ENCODE peak calls at places on chromosomes 13 and 19, in five cellular contexts. One of them, this sample, is unnamed.

GRCh38 chr13:111661052-111661451 is 340.6 kb downstream of the TEX29 start:
- DNase-seq in stomach: no peak
- DNase-seq in endodermal cell: no peak
- DNase-seq in brain microvascular endothelial cell: no peak
- DNase-seq in ascending aorta: no peak
- DNase-seq in this sample: no peak

GRCh38 chr13:91185294-91185863 is 162.1 kb upstream of the MIR17HG start:
- DNase-seq in stomach: no peak
- DNase-seq in endodermal cell: no peak
- DNase-seq in brain microvascular endothelial cell: peak
- DNase-seq in ascending aorta: no peak
- DNase-seq in this sample: no peak

GRCh38 chr13:31968473-31968872 is 63.1 kb upstream of the FRY start:
- DNase-seq in stomach: peak
- DNase-seq in endodermal cell: no peak
- DNase-seq in brain microvascular endothelial cell: peak
- DNase-seq in ascending aorta: no peak
- DNase-seq in this sample: no peak

GRCh38 chr19:43777163-43777700 is 3.5 kb downstream of the KCNN4 start:
- DNase-seq in stomach: no peak
- DNase-seq in endodermal cell: no peak
- DNase-seq in brain microvascular endothelial cell: no peak
- DNase-seq in ascending aorta: no peak
- DNase-seq in this sample: no peak

GRCh38 chr13:28499579-28499978 is 4.7 kb upstream of the FLT1 start:
- DNase-seq in stomach: no peak
- DNase-seq in endodermal cell: no peak
- DNase-seq in brain microvascular endothelial cell: no peak
- DNase-seq in ascending aorta: no peak
- DNase-seq in this sample: no peak

GRCh38 chr13:60274664-60275063 is 110.9 kb upstream of the DIAPH3 start:
- DNase-seq in stomach: no peak
- DNase-seq in endodermal cell: no peak
- DNase-seq in brain microvascular endothelial cell: no peak
- DNase-seq in ascending aorta: no peak
- DNase-seq in this sample: no peak

GRCh38 chr19:49687566-49688316 is 1.7 kb upstream of the ADM5 start:
- DNase-seq in stomach: no peak
- DNase-seq in endodermal cell: no peak
- DNase-seq in brain microvascular endothelial cell: no peak
- DNase-seq in ascending aorta: no peak
- DNase-seq in this sample: no peak

GRCh38 chr13:91203430-91203829 is 144.1 kb upstream of the MIR17HG start:
- DNase-seq in stomach: no peak
- DNase-seq in endodermal cell: no peak
- DNase-seq in brain microvascular endothelial cell: no peak
- DNase-seq in ascending aorta: no peak
- DNase-seq in this sample: no peak

GRCh38 chr13:64471916-64472315 is 2758.2 kb downstream of the PCDH9 start:
- DNase-seq in stomach: no peak
- DNase-seq in endodermal cell: no peak
- DNase-seq in brain microvascular endothelial cell: no peak
- DNase-seq in ascending aorta: no peak
- DNase-seq in this sample: no peak

GRCh38 chr13:29934531-29935308 is 84.3 kb upstream of the UBL3 start:
- DNase-seq in stomach: no peak
- DNase-seq in endodermal cell: no peak
- DNase-seq in brain microvascular endothelial cell: no peak
- DNase-seq in ascending aorta: no peak
- DNase-seq in this sample: no peak

GRCh38 chr19:17794731-17795494 is at the start of gene B3GNT3:
- DNase-seq in stomach: peak
- DNase-seq in endodermal cell: peak
- DNase-seq in brain microvascular endothelial cell: no peak
- DNase-seq in ascending aorta: no peak
- DNase-seq in this sample: peak

GRCh38 chr19:12166596-12166995 is 3.7 kb downstream of the ZNF136 start:
- DNase-seq in stomach: no peak
- DNase-seq in endodermal cell: no peak
- DNase-seq in brain microvascular endothelial cell: no peak
- DNase-seq in ascending aorta: no peak
- DNase-seq in this sample: no peak

GRCh38 chr19:13077233-13077632 is 25.4 kb downstream of the LYL1 start:
- DNase-seq in stomach: no peak
- DNase-seq in endodermal cell: no peak
- DNase-seq in brain microvascular endothelial cell: no peak
- DNase-seq in ascending aorta: no peak
- DNase-seq in this sample: no peak

GRCh38 chr19:45136507-45137178 is 24.1 kb downstream of the NKPD1 start:
- DNase-seq in stomach: no peak
- DNase-seq in endodermal cell: peak
- DNase-seq in brain microvascular endothelial cell: no peak
- DNase-seq in ascending aorta: no peak
- DNase-seq in this sample: no peak

GRCh38 chr13:42574011-42574410 is at the start of gene TNFSF11:
- DNase-seq in stomach: no peak
- DNase-seq in endodermal cell: peak
- DNase-seq in brain microvascular endothelial cell: no peak
- DNase-seq in ascending aorta: no peak
- DNase-seq in this sample: no peak

GRCh38 chr13:113845055-113845454 is 18.8 kb downstream of the GAS6 start:
- DNase-seq in stomach: no peak
- DNase-seq in endodermal cell: peak
- DNase-seq in brain microvascular endothelial cell: no peak
- DNase-seq in ascending aorta: no peak
- DNase-seq in this sample: peak

GRCh38 chr13:112859817-112860190 is 109.2 kb upstream of the MCF2L start:
- DNase-seq in stomach: no peak
- DNase-seq in endodermal cell: peak
- DNase-seq in brain microvascular endothelial cell: peak
- DNase-seq in ascending aorta: no peak
- DNase-seq in this sample: no peak

GRCh38 chr19:37999309-38000213 is 92.6 kb downstream of the SIPA1L3 start:
- DNase-seq in stomach: no peak
- DNase-seq in endodermal cell: no peak
- DNase-seq in brain microvascular endothelial cell: peak
- DNase-seq in ascending aorta: no peak
- DNase-seq in this sample: no peak

GRCh38 chr13:107650081-107650701 is 565.1 kb downstream of the LIG4 start:
- DNase-seq in stomach: peak
- DNase-seq in endodermal cell: peak
- DNase-seq in brain microvascular endothelial cell: peak
- DNase-seq in ascending aorta: no peak
- DNase-seq in this sample: peak

GRCh38 chr13:49935171-49936084 is 712 bp downstream of the SPRYD7 start:
- DNase-seq in stomach: peak
- DNase-seq in endodermal cell: peak
- DNase-seq in brain microvascular endothelial cell: peak
- DNase-seq in ascending aorta: no peak
- DNase-seq in this sample: no peak

GRCh38 chr13:41652735-41653361 is 195.5 kb downstream of the RGCC start:
- DNase-seq in stomach: no peak
- DNase-seq in endodermal cell: no peak
- DNase-seq in brain microvascular endothelial cell: no peak
- DNase-seq in ascending aorta: no peak
- DNase-seq in this sample: no peak

GRCh38 chr19:35534803-35535480 is 1.7 kb downstream of the GAPDHS start:
- DNase-seq in stomach: no peak
- DNase-seq in endodermal cell: no peak
- DNase-seq in brain microvascular endothelial cell: no peak
- DNase-seq in ascending aorta: no peak
- DNase-seq in this sample: no peak

GRCh38 chr19:35533822-35534521 is 716 bp downstream of the GAPDHS start:
- DNase-seq in stomach: peak
- DNase-seq in endodermal cell: peak
- DNase-seq in brain microvascular endothelial cell: no peak
- DNase-seq in ascending aorta: no peak
- DNase-seq in this sample: peak

GRCh38 chr19:35529241-35530218 is 1.4 kb upstream of the SBSN start:
- DNase-seq in stomach: no peak
- DNase-seq in endodermal cell: no peak
- DNase-seq in brain microvascular endothelial cell: no peak
- DNase-seq in ascending aorta: no peak
- DNase-seq in this sample: no peak

GRCh38 chr19:35531291-35531690 is 2.0 kb upstream of the GAPDHS start:
- DNase-seq in stomach: no peak
- DNase-seq in endodermal cell: peak
- DNase-seq in brain microvascular endothelial cell: no peak
- DNase-seq in ascending aorta: no peak
- DNase-seq in this sample: no peak

DNA sequence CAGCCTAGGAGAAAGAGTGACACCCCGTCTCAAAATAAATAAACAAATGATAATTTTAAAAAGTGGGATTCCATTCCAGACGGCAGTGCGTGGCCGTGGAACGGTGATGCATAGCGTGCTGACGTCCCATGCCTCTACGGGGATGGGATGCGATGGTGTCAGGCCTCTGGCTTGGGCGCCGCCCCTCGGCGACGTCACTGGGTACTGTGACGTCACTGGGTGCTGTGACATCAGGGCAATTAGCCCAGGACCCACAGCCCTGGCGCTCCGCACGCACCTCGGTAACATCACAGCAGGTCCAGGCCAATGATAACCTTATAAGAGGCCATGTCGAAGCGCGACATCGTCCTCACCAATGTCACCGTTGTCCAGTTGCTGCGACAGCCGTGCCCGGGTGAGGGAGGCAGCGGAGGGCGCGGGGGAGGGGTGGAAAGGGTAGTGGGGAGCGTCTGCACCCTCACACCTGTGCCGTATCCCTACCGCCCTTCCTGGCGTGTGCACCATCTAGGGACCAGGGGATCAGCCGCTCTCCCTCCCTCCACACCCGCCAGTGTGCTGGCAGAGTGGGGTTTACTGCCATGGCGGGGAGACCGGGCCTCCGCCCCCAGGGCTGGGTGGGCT is at the start of gene GAPDHS:
- DNase-seq in stomach: no peak
- DNase-seq in endodermal cell: no peak
- DNase-seq in brain microvascular endothelial cell: no peak
- DNase-seq in ascending aorta: no peak
- DNase-seq in this sample: no peak
- H3K4me3 ChIP-seq in stomach: no peak
- H3K4me3 ChIP-seq in endodermal cell: no peak
- H3K4me3 ChIP-seq in brain microvascular endothelial cell: no peak
- H3K4me3 ChIP-seq in ascending aorta: no peak
- H3K4me3 ChIP-seq in this sample: no peak

GRCh38 chr13:100984349-100984748 is 309.8 kb upstream of the TMTC4 start:
- DNase-seq in stomach: no peak
- DNase-seq in endodermal cell: no peak
- DNase-seq in brain microvascular endothelial cell: no peak
- DNase-seq in ascending aorta: no peak
- DNase-seq in this sample: no peak

GRCh38 chr13:100983111-100983510 is 308.5 kb upstream of the TMTC4 start:
- DNase-seq in stomach: no peak
- DNase-seq in endodermal cell: no peak
- DNase-seq in brain microvascular endothelial cell: no peak
- DNase-seq in ascending aorta: no peak
- DNase-seq in this sample: no peak

GRCh38 chr13:100976993-100977392 is 302.4 kb upstream of the TMTC4 start:
- DNase-seq in stomach: no peak
- DNase-seq in endodermal cell: no peak
- DNase-seq in brain microvascular endothelial cell: no peak
- DNase-seq in ascending aorta: no peak
- DNase-seq in this sample: no peak

GRCh38 chr13:100977841-100978240 is 303.2 kb upstream of the TMTC4 start:
- DNase-seq in stomach: no peak
- DNase-seq in endodermal cell: no peak
- DNase-seq in brain microvascular endothelial cell: no peak
- DNase-seq in ascending aorta: no peak
- DNase-seq in this sample: no peak

DNA sequence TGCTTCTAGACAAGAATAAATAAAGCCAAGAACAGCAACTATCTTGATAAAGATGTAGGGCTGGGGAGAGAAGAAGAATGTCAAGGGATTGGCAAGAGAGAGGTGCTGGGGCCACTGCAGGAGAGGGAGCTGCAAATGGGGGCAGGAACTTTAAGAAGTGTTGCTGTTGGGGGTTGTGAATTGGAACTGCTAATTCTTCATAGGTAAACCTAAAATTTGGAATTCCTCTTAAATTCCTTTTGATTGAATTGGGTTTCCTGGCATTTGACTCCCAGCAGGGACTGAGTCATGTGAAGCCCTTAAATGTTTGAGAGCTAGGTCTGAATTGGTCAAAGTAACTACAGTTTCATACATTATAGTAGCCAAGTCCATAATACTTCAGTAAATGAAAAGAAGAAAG is 305.6 kb upstream of the TMTC4 start:
- DNase-seq in stomach: no peak
- DNase-seq in endodermal cell: no peak
- DNase-seq in brain microvascular endothelial cell: peak
- DNase-seq in ascending aorta: no peak
- DNase-seq in this sample: no peak
- H3K27ac ChIP-seq in stomach: no peak
- H3K27ac ChIP-seq in endodermal cell: no peak
- H3K27ac ChIP-seq in brain microvascular endothelial cell: no peak
- H3K27ac ChIP-seq in ascending aorta: no peak
- H3K27ac ChIP-seq in this sample: no peak

GRCh38 chr19:42343344-42344110 is 18.1 kb downstream of the MEGF8 start:
- DNase-seq in stomach: no peak
- DNase-seq in endodermal cell: peak
- DNase-seq in brain microvascular endothelial cell: no peak
- DNase-seq in ascending aorta: no peak
- DNase-seq in this sample: no peak
- TF ChIP-seq CTCF in stomach: no peak
- TF ChIP-seq CTCF in endodermal cell: peak
- TF ChIP-seq CTCF in brain microvascular endothelial cell: peak
- TF ChIP-seq CTCF in ascending aorta: no peak
- TF ChIP-seq CTCF in this sample: no peak

GRCh38 chr19:2423913-2424685 is 3.3 kb downstream of the TIMM13 start:
- DNase-seq in stomach: no peak
- DNase-seq in endodermal cell: peak
- DNase-seq in brain microvascular endothelial cell: no peak
- DNase-seq in ascending aorta: no peak
- DNase-seq in this sample: no peak

GRCh38 chr19:2422951-2423880 is 4.2 kb downstream of the TIMM13 start:
- DNase-seq in stomach: no peak
- DNase-seq in endodermal cell: no peak
- DNase-seq in brain microvascular endothelial cell: no peak
- DNase-seq in ascending aorta: no peak
- DNase-seq in this sample: no peak

GRCh38 chr19:2425622-2426581 is 1.5 kb downstream of the TIMM13 start:
- DNase-seq in stomach: no peak
- DNase-seq in endodermal cell: peak
- DNase-seq in brain microvascular endothelial cell: no peak
- DNase-seq in ascending aorta: no peak
- DNase-seq in this sample: no peak

GRCh38 chr19:2426661-2427322 is 594 bp downstream of the TIMM13 start:
- DNase-seq in stomach: peak
- DNase-seq in endodermal cell: peak
- DNase-seq in brain microvascular endothelial cell: peak
- DNase-seq in ascending aorta: no peak
- DNase-seq in this sample: peak

GRCh38 chr19:2424686-2425621 is 2.4 kb downstream of the TIMM13 start:
- DNase-seq in stomach: peak
- DNase-seq in endodermal cell: peak
- DNase-seq in brain microvascular endothelial cell: peak
- DNase-seq in ascending aorta: no peak
- DNase-seq in this sample: peak
- H3K4me3 ChIP-seq in stomach: peak
- H3K4me3 ChIP-seq in endodermal cell: peak
- H3K4me3 ChIP-seq in brain microvascular endothelial cell: peak
- H3K4me3 ChIP-seq in ascending aorta: peak
- H3K4me3 ChIP-seq in this sample: no peak

GRCh38 chr19:40623403-40624239 is 22.5 kb downstream of the LTBP4 start:
- DNase-seq in stomach: no peak
- DNase-seq in endodermal cell: peak
- DNase-seq in brain microvascular endothelial cell: no peak
- DNase-seq in ascending aorta: no peak
- DNase-seq in this sample: peak
- H3K27ac ChIP-seq in stomach: no peak
- H3K27ac ChIP-seq in endodermal cell: peak
- H3K27ac ChIP-seq in brain microvascular endothelial cell: no peak
- H3K27ac ChIP-seq in ascending aorta: peak
- H3K27ac ChIP-seq in this sample: no peak